ENCODE peak calls at places on chromosome 16, in four cellular contexts. U is NB4, Z is ovary, P is HCT116. G is an unnamed sample.

GRCh38 chr16:11248133-11248532 is 7.9 kb downstream of the SOCS1 start:
- DNase-seq in P (no peak), U (no peak), Z (no peak), G (no peak)

GRCh38 chr16:19384656-19385055 is 33.0 kb upstream of the TMC5 start:
- DNase-seq in P (peak; percentile 78), U (no peak), Z (no peak), G (no peak)

GRCh38 chr16:74568961-74569631 is 37.8 kb downstream of the GLG1 start:
- DNase-seq in P (no peak), U (no peak), Z (no peak), G (no peak)

GRCh38 chr16:66534376-66534799 is 15.5 kb downstream of the TK2 start:
- DNase-seq in P (no peak), U (no peak), Z (no peak), G (no peak)

GRCh38 chr16:2246301-2246885 is 5.0 kb downstream of the ECI1 start:
- DNase-seq in Z (no peak), P (no peak), U (no peak), G (no peak)

GRCh38 chr16:81511371-81511770 is 66.8 kb downstream of the CMIP start:
- DNase-seq in U (no peak), P (peak; percentile 28), Z (no peak), G (no peak)

GRCh38 chr16:75702247-75702646 is 986 bp upstream of the DUXB start:
- DNase-seq in P (no peak), U (peak; percentile 7), Z (no peak), G (no peak)

GRCh38 chr16:68642436-68643064 is 2.6 kb upstream of the CDH3 start:
- DNase-seq in P (no peak), U (no peak), Z (peak; percentile 69), G (no peak)

GRCh38 chr16:5615868-5616642 is 518.5 kb upstream of the EEF2KMT start:
- DNase-seq in Z (no peak), P (peak; percentile 24), U (peak; percentile 59), G (peak; percentile 70)

GRCh38 chr16:1998852-1999801 is 9.4 kb downstream of the SYNGR3 start:
- DNase-seq in Z (no peak), P (no peak), U (no peak), G (no peak)

GRCh38 chr16:76428858-76429257 is 151.7 kb downstream of the CNTNAP4 start:
- DNase-seq in Z (no peak), U (peak; percentile 19), P (no peak), G (no peak)

GRCh38 chr16:20938426-20938825 is 37.9 kb downstream of the LYRM1 start:
- DNase-seq in U (no peak), P (no peak), Z (no peak), G (peak; percentile 51)

GRCh38 chr16:56606071-56606687 is 2.2 kb upstream of the MT2A start:
- DNase-seq in Z (peak; percentile 61), P (peak; percentile 48), U (no peak), G (peak; percentile 73)
- TF ChIP-seq POLR2A in Z (no peak), P (peak; percentile 43), U (no peak), G (no peak)

GRCh38 chr16:12803203-12804093 is at the start of gene CPPED1:
- DNase-seq in Z (peak; percentile 91), U (peak; percentile 94), P (peak; percentile 83), G (peak; percentile 81)
- TF ChIP-seq POLR2A in Z (peak; percentile 49), U (peak; percentile 70), P (peak; percentile 86), G (peak; percentile 39)

GRCh38 chr16:56632848-56633365 is 448 bp downstream of the MT1M start:
- DNase-seq in Z (no peak), P (no peak), U (no peak), G (no peak)

GRCh38 chr16:56635441-56635967 is 3.0 kb upstream of the MT1A start:
- DNase-seq in U (no peak), Z (no peak), P (no peak), G (no peak)

GRCh38 chr16:56636616-56637413 is 1.7 kb upstream of the MT1A start:
- DNase-seq in Z (no peak), P (no peak), U (no peak), G (no peak)

GRCh38 chr16:56633535-56633934 is 1.1 kb downstream of the MT1M start:
- DNase-seq in Z (no peak), U (no peak), P (no peak), G (no peak)

DNA sequence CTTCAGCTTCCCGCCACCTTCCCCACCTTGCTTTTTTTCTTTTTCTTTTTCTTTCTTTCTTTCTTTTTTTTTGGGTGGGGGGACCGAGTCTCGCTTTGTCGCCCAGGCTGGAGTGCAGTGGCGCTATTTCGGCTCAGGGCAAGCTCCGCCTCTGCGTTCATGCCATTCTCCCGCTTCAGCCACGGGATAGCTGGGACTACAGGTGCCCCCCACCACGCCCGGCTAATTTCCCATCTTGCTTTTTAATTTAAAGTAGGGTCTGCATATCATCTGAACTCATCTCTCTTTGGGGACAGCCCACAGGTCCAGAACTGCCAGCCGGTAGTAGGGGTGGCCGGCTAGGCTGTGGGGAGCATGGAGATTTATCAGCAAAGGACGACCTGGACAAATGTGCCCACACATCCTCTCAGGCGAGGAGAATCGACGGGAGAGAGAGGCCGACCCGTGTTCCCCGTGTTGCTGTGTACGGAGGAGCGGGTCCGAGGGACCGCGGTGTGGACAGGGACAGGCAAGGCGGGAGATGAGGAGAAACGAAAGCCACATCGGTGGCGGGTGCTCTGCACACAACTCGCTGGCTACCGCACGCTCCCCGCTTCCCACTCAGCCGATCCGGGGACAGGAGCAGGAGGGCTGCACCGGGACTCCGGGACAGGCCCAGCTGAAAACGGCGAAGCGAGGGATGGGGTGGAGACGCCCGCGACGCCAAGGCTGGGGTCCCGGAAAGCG is 2.4 kb downstream of the MT1M start:
- DNase-seq in U (no peak), P (no peak), Z (no peak), G (no peak)
- TF ChIP-seq POLR2A in U (no peak), P (no peak), Z (no peak), G (no peak)

DNA sequence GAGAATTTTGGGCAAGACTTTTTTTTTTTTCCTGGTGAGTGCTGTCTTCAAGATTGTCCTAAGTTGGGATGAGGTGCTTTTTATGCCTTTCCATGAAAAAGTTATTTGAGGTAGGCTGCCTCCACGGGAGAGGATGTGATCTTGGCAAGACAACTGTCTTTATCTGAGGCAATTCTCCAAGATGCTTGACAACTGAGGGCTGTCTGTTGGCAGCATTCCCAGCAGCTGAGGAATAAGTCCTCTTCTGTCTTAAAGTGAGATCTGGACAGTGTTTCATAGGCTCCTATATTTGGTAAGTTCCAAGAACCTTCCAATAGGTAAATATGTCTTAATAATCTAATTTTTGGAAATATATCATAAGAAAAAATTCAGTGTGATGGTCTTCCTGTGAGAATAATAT is 662.0 kb downstream of the CDH11 start:
- DNase-seq in Z (no peak), P (no peak), U (no peak), G (no peak)
- TF ChIP-seq POLR2A in Z (no peak), P (no peak), U (no peak), G (no peak)

GRCh38 chr16:15435216-15435864 is 952 bp downstream of the BMERB1 start:
- DNase-seq in U (peak; percentile 4), P (no peak), Z (no peak), G (no peak)
- TF ChIP-seq POLR2A in U (no peak), P (no peak), Z (no peak), G (no peak)

GRCh38 chr16:15888072-15888976 is at the start of gene CEP20:
- DNase-seq in Z (peak; percentile 99), P (peak; percentile 97), U (peak; percentile 99), G (peak; percentile 95)
- TF ChIP-seq POLR2A in Z (peak; percentile 41), P (no peak), U (peak; percentile 88), G (peak; percentile 60)

GRCh38 chr16:63612462-63613227 is 1509.2 kb downstream of the CDH11 start:
- DNase-seq in P (no peak), U (no peak), Z (no peak), G (no peak)
- TF ChIP-seq POLR2A in P (no peak), U (no peak), Z (no peak), G (no peak)

GRCh38 chr16:78742501-78743283 is 643.2 kb downstream of the WWOX start:
- DNase-seq in P (no peak), U (peak; percentile 83), Z (no peak), G (peak; percentile 68)
- TF ChIP-seq POLR2A in P (no peak), U (no peak), Z (no peak), G (no peak)

GRCh38 chr16:84654238-84654637 is 5.9 kb downstream of the KLHL36 start:
- DNase-seq in U (no peak), P (no peak), Z (no peak), G (no peak)
- TF ChIP-seq POLR2A in U (no peak), P (no peak), Z (no peak), G (no peak)

GRCh38 chr16:22191089-22191965 is 14.8 kb upstream of the EEF2K start:
- DNase-seq in U (peak; percentile 96), Z (peak; percentile 100), P (peak; percentile 92), G (peak; percentile 77)

GRCh38 chr16:22191966-22192260 is 14.2 kb upstream of the EEF2K start:
- DNase-seq in Z (peak; percentile 47), U (peak; percentile 51), P (no peak), G (no peak)

GRCh38 chr16:22188595-22189442 is 17.3 kb upstream of the EEF2K start:
- DNase-seq in P (peak; percentile 70), Z (peak; percentile 59), U (peak; percentile 85), G (peak; percentile 49)

GRCh38 chr16:22189473-22190168 is 16.5 kb upstream of the EEF2K start:
- DNase-seq in P (no peak), Z (peak; percentile 60), U (no peak), G (no peak)

GRCh38 chr16:22190169-22191088 is 15.6 kb upstream of the EEF2K start:
- DNase-seq in U (peak; percentile 97), P (peak; percentile 99), Z (peak; percentile 100), G (peak; percentile 76)
- TF ChIP-seq POLR2A in U (no peak), P (no peak), Z (peak; percentile 51), G (peak; percentile 29)